ENCODE peak calls at places on chromosome 1, in five cellular contexts. F is IMR-90, A is Peyer's patch, T is stomach, O is A549. W is an unnamed sample.

GRCh38 chr1:61244114-61244513 is 161.8 kb downstream of the NFIA start:
- DNase-seq in F (peak), A (no peak), T (no peak), O (no peak), W (no peak)

GRCh38 chr1:177872563-177872900 is 97.3 kb downstream of the SEC16B start:
- DNase-seq in F (no peak), A (no peak), T (no peak), O (no peak), W (no peak)

GRCh38 chr1:200895448-200895799 is 724 bp downstream of the INAVA start:
- DNase-seq in F (no peak), A (no peak), T (no peak), O (no peak), W (no peak)

GRCh38 chr1:22139066-22139594 is 3.8 kb downstream of the WNT4 start:
- DNase-seq in F (no peak), A (no peak), T (no peak), O (no peak), W (no peak)

GRCh38 chr1:182687361-182687760 is 3.0 kb upstream of the RGS8 start:
- DNase-seq in F (no peak), A (no peak), T (no peak), O (no peak), W (no peak)

GRCh38 chr1:202014060-202014459 is 3.7 kb downstream of the ELF3 start:
- DNase-seq in F (no peak), A (no peak), T (no peak), O (no peak), W (no peak)

GRCh38 chr1:61087574-61087973 is 5.2 kb downstream of the NFIA start:
- DNase-seq in F (no peak), A (no peak), T (no peak), O (no peak), W (no peak)

GRCh38 chr1:107365874-107366273 is 225.0 kb downstream of the NTNG1 start:
- DNase-seq in F (no peak), A (no peak), T (no peak), O (no peak), W (no peak)

GRCh38 chr1:201681375-201681774 is 142.4 kb downstream of the NAV1 start:
- DNase-seq in F (no peak), A (no peak), T (no peak), O (no peak), W (no peak)

GRCh38 chr1:145871994-145872411 is 13.1 kb upstream of the PIAS3 start:
- DNase-seq in F (peak), A (peak), T (peak), O (no peak), W (no peak)

DNA sequence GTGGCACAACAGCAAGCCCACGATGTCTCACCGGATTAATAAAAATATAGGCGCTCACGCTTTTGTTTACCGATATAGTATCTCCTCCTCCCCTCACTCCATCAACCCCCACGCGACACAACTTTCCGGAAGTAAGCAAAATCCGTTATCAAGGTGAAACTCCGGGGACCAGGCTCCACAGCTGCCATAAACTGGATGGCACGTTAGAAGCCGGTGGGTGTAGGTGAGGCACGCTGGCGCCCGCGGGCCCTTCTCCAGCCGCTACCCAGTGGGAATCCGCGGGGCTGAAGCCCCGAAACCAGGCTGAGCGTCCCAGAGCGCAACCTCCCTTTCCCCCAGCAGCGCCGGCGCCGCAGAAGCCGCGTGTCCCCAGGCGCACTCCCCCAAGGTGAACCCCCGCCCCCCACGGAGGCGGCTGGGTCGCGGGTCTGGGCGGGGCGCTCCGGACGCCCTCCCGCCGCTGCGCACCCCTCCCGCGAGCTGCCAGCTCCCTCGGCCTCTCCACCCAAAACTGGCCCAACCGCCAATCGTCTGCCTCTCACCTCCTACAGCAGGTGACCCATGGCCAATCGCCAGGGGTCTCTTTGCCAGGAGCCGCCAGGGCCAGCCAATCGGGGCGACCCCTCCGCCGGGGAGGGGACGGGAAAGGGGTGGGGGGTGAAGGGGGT is 112.4 kb downstream of the OSBPL9 start:
- DNase-seq in F (peak), A (peak), T (peak), O (peak), W (peak)
- TF ChIP-seq POLR2A in F (peak), A (peak), T (no peak), O (peak), W (peak)

DNA sequence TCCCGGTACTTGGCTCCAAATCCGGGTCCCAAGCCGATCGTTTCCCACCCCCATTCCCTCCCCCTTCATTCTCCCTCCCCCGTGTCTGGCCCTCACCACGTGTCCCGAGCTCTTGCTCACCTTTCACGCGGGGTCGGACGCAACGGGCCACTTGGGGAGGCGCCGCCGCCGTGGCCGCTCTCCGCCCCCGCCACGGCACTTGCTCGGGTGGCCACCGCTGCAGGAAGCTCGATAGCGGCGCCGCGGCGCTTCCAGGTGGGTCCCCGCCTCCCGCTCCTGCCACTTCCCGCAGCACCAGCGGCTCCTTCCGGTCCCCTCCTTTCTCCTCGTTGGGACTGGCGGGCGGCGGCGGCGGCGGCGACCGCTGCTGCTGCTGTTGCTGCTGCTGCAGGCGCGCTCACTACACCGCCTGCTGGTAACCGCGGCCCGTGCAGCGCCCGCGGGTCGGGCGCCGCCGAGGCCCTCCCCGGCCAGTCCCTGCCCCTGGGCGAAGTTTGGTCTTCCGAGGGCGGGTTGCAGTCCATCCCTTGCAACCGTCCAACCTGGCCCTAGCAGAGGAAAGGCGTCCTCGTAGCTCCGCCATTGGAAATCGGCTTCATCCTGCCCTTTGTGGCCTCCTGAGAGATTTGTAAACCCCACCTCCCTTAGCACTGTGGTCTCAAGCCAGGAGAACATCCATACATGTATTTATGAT is 831 bp upstream of the ZZZ3 start:
- DNase-seq in F (peak), A (peak), T (peak), O (peak), W (peak)
- TF ChIP-seq POLR2A in F (peak), A (peak), T (no peak), O (peak), W (peak)

GRCh38 chr1:28233264-28233606 is 406 bp upstream of the DNAJC8 start:
- DNase-seq in F (no peak), A (no peak), T (no peak), O (no peak), W (no peak)

GRCh38 chr1:28229089-28229488 is 3.7 kb downstream of the DNAJC8 start:
- DNase-seq in F (no peak), A (no peak), T (no peak), O (no peak), W (no peak)

GRCh38 chr1:28236656-28237331 is 870 bp downstream of the ATP5IF1 start:
- DNase-seq in F (no peak), A (no peak), T (no peak), O (no peak), W (no peak)

GRCh38 chr1:28235746-28236655 is at the start of gene ATP5IF1:
- DNase-seq in F (peak), A (peak), T (peak), O (peak), W (peak)

GRCh38 chr1:28232558-28233263 is at the start of gene DNAJC8:
- DNase-seq in F (peak), A (peak), T (peak), O (peak), W (peak)
- TF ChIP-seq POLR2A in F (peak), A (peak), T (no peak), O (peak), W (peak)

DNA sequence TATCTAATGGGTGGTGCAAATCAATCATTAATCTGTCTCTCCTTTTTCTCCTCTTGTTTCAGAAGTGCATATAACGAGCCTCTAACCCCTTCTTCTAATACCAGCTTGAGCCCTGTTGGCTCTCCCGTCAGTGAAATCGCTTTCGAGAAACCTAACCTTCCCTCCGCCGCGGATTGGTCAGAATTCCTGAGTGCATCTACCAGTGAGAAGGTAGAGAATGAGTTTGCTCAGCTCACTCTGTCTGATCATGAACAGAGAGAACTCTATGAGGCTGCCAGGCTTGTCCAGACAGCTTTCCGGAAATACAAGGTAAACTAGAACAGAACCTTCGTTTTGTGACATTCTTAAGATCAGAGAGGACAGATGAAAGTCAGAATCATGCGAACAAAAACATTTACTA is 25.3 kb upstream of the VAMP3 start:
- DNase-seq in F (no peak), A (no peak), T (no peak), O (no peak), W (no peak)
- TF ChIP-seq POLR2A in F (no peak), A (no peak), T (no peak), O (no peak), W (no peak)

GRCh38 chr1:109115685-109116084 is 1.8 kb downstream of the ELAPOR1 start:
- DNase-seq in F (no peak), A (no peak), T (peak), O (no peak), W (no peak)

GRCh38 chr1:109112652-109113285 is 1.1 kb upstream of the ELAPOR1 start:
- DNase-seq in F (peak), A (peak), T (peak), O (peak), W (peak)

GRCh38 chr1:109112056-109112651 is 1.8 kb upstream of the ELAPOR1 start:
- DNase-seq in F (peak), A (no peak), T (no peak), O (peak), W (peak)

GRCh38 chr1:109116286-109116685 is 2.4 kb downstream of the ELAPOR1 start:
- DNase-seq in F (no peak), A (no peak), T (peak), O (no peak), W (no peak)

GRCh38 chr1:109113787-109114568 is at the start of gene ELAPOR1:
- DNase-seq in F (peak), A (peak), T (peak), O (no peak), W (no peak)
- TF ChIP-seq POLR2A in F (no peak), A (peak), T (no peak), O (no peak), W (no peak)

GRCh38 chr1:84298688-84299535 is 2.6 kb upstream of the SAMD13 start:
- DNase-seq in F (no peak), A (peak), T (peak), O (peak), W (no peak)

GRCh38 chr1:84297546-84298244 is 3.8 kb upstream of the SAMD13 start:
- DNase-seq in F (no peak), A (no peak), T (no peak), O (no peak), W (no peak)

GRCh38 chr1:84299536-84300260 is 1.8 kb upstream of the SAMD13 start:
- DNase-seq in F (peak), A (no peak), T (no peak), O (peak), W (no peak)

GRCh38 chr1:84300501-84300900 is 1.0 kb upstream of the SAMD13 start:
- DNase-seq in F (no peak), A (no peak), T (no peak), O (no peak), W (no peak)

GRCh38 chr1:84298336-84298687 is 3.2 kb upstream of the SAMD13 start:
- DNase-seq in F (peak), A (peak), T (peak), O (peak), W (peak)
- TF ChIP-seq POLR2A in F (no peak), A (peak), T (no peak), O (peak), W (peak)

DNA sequence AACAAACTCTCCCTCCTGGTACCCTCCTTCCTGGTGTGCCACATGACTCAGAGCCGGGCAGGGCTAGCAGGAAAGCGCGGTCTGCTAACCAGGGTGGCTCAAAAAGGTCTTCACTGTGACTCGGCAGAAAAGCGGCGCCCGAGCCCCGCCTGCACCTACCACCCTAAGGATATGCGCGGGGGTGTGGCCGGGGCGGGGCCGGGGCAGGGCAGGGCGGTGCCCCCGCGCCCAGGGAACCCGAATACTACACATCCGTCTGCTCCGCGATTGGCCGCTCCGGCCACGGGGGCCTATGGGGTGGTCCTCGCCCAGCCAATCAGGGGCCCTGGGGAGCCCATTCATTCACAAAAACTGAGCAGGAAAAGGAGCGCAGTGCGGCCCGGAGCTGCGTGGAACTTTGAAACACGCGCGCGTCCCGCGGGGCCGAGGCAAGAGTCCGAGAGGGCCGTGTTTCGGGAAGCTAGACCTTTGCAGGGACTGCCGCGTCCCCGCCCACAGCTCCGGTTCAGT is 1.7 kb downstream of the LRP8 start:
- DNase-seq in F (peak), A (peak), T (peak), O (peak), W (peak)
- TF ChIP-seq POLR2A in F (peak), A (no peak), T (no peak), O (peak), W (peak)

GRCh38 chr1:235939488-235939775 is 72.7 kb upstream of the LYST start:
- DNase-seq in F (peak), A (no peak), T (no peak), O (no peak), W (no peak)

GRCh38 chr1:235941852-235942624 is 75.3 kb upstream of the LYST start:
- DNase-seq in F (no peak), A (no peak), T (no peak), O (no peak), W (no peak)

GRCh38 chr1:235940282-235940681 is 73.6 kb upstream of the LYST start:
- DNase-seq in F (no peak), A (no peak), T (no peak), O (no peak), W (no peak)

GRCh38 chr1:235937123-235937522 is 70.4 kb upstream of the LYST start:
- DNase-seq in F (no peak), A (no peak), T (no peak), O (no peak), W (no peak)

DNA sequence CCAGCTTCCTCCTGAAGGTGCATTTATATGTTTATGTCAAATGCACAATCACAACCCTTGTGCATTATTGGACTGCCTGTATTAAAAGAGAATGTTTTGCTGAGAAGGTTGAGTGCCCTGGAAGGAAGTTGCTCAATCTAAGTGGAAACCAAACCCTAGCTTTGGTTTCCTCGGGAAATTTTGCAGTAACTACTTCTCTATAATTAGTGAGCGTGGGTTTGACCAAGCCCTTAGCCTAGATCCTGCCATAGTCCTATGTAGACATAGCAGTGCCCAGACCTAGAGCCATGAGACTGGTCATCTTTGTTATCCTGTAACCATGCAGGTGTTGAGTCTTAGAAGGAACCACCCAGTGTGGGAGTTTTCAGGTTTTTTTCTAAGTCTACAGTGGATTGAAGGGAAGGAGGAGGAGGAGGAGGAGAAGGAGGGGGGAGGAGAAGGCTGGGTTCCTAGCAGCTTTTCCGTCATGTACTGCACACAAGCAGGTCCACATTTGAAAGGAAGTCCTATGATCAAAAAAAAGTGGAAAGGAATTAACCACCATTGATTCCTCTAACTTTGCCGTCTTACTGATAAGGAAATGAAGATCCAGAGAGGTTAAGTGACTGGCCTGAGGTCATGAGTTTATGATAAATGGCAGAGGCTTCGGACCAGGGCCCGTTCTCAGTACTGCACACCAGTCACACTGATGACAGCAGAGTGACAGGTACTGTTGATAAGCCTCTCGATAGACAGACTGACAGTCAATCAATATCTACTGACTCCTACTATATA is 72.2 kb upstream of the LYST start:
- DNase-seq in F (no peak), A (no peak), T (no peak), O (no peak), W (no peak)
- TF ChIP-seq POLR2A in F (no peak), A (no peak), T (no peak), O (no peak), W (no peak)

W was measured in H54.